ENCODE peak calls at places on chromosomes 5 and 9, in ten cellular contexts. One of them, this sample, is unnamed.

GRCh38 chr5:93572101-93572772 is 8.8 kb downstream of the NR2F1-AS1 start:
- DNase-seq in right lobe of liver: no peak
- DNase-seq in esophagus squamous epithelium: no peak
- DNase-seq in CD8-positive, alpha-beta T cell: no peak
- DNase-seq in upper lobe of left lung: no peak
- DNase-seq in CD8-positive, alpha-beta memory T cell: no peak
- DNase-seq in thyroid gland: no peak
- DNase-seq in A549: no peak
- DNase-seq in effector memory CD4-positive, alpha-beta T cell: no peak
- DNase-seq in fibroblast of lung: no peak
- DNase-seq in this sample: no peak

GRCh38 chr5:123752576-123752975 is 240.6 kb downstream of the CSNK1G3 start:
- DNase-seq in thyroid gland: peak; percentile 1
- DNase-seq in effector memory CD4-positive, alpha-beta T cell: no peak
- DNase-seq in CD8-positive, alpha-beta memory T cell: no peak
- DNase-seq in upper lobe of left lung: no peak
- DNase-seq in CD8-positive, alpha-beta T cell: no peak
- DNase-seq in right lobe of liver: no peak
- DNase-seq in fibroblast of lung: peak; percentile 92
- DNase-seq in esophagus squamous epithelium: no peak
- DNase-seq in A549: no peak
- DNase-seq in this sample: no peak

GRCh38 chr9:108663381-108663876 is 192.4 kb downstream of the ACTL7B start:
- DNase-seq in esophagus squamous epithelium: no peak
- DNase-seq in CD8-positive, alpha-beta T cell: no peak
- DNase-seq in CD8-positive, alpha-beta memory T cell: no peak
- DNase-seq in effector memory CD4-positive, alpha-beta T cell: no peak
- DNase-seq in thyroid gland: no peak
- DNase-seq in upper lobe of left lung: no peak
- DNase-seq in fibroblast of lung: peak; percentile 46
- DNase-seq in right lobe of liver: no peak
- DNase-seq in A549: no peak
- DNase-seq in this sample: no peak

GRCh38 chr9:7982907-7983306 is 183.3 kb upstream of the DMAC1 start:
- DNase-seq in fibroblast of lung: no peak
- DNase-seq in right lobe of liver: no peak
- DNase-seq in thyroid gland: no peak
- DNase-seq in esophagus squamous epithelium: no peak
- DNase-seq in CD8-positive, alpha-beta T cell: no peak
- DNase-seq in CD8-positive, alpha-beta memory T cell: no peak
- DNase-seq in effector memory CD4-positive, alpha-beta T cell: no peak
- DNase-seq in A549: no peak
- DNase-seq in upper lobe of left lung: no peak
- DNase-seq in this sample: no peak

GRCh38 chr5:132773114-132773513 is 3.9 kb downstream of the SEPTIN8 start:
- DNase-seq in CD8-positive, alpha-beta memory T cell: no peak
- DNase-seq in A549: no peak
- DNase-seq in CD8-positive, alpha-beta T cell: no peak
- DNase-seq in right lobe of liver: no peak
- DNase-seq in fibroblast of lung: no peak
- DNase-seq in thyroid gland: no peak
- DNase-seq in effector memory CD4-positive, alpha-beta T cell: no peak
- DNase-seq in upper lobe of left lung: no peak
- DNase-seq in esophagus squamous epithelium: no peak
- DNase-seq in this sample: no peak

GRCh38 chr5:54234304-54234938 is 76.0 kb downstream of the ARL15 start:
- DNase-seq in fibroblast of lung: peak; percentile 47
- DNase-seq in CD8-positive, alpha-beta T cell: no peak
- DNase-seq in effector memory CD4-positive, alpha-beta T cell: no peak
- DNase-seq in upper lobe of left lung: no peak
- DNase-seq in A549: peak; percentile 47
- DNase-seq in right lobe of liver: no peak
- DNase-seq in esophagus squamous epithelium: no peak
- DNase-seq in CD8-positive, alpha-beta memory T cell: no peak
- DNase-seq in thyroid gland: no peak
- DNase-seq in this sample: no peak

GRCh38 chr5:141729387-141730006 is 47.5 kb upstream of the ARAP3 start:
- DNase-seq in esophagus squamous epithelium: no peak
- DNase-seq in CD8-positive, alpha-beta T cell: no peak
- DNase-seq in CD8-positive, alpha-beta memory T cell: no peak
- DNase-seq in effector memory CD4-positive, alpha-beta T cell: no peak
- DNase-seq in upper lobe of left lung: no peak
- DNase-seq in fibroblast of lung: no peak
- DNase-seq in right lobe of liver: no peak
- DNase-seq in thyroid gland: no peak
- DNase-seq in A549: no peak
- DNase-seq in this sample: no peak

GRCh38 chr9:95379630-95380029 is 62.1 kb upstream of the FANCC start:
- DNase-seq in effector memory CD4-positive, alpha-beta T cell: no peak
- DNase-seq in CD8-positive, alpha-beta T cell: peak; percentile 15
- DNase-seq in CD8-positive, alpha-beta memory T cell: peak; percentile 24
- DNase-seq in thyroid gland: no peak
- DNase-seq in right lobe of liver: no peak
- DNase-seq in esophagus squamous epithelium: no peak
- DNase-seq in fibroblast of lung: no peak
- DNase-seq in upper lobe of left lung: no peak
- DNase-seq in A549: peak; percentile 16
- DNase-seq in this sample: no peak

GRCh38 chr5:169300468-169301385 is at the start of gene SLIT3:
- DNase-seq in CD8-positive, alpha-beta T cell: no peak
- DNase-seq in right lobe of liver: no peak
- DNase-seq in effector memory CD4-positive, alpha-beta T cell: no peak
- DNase-seq in esophagus squamous epithelium: no peak
- DNase-seq in A549: peak; percentile 89
- DNase-seq in upper lobe of left lung: no peak
- DNase-seq in CD8-positive, alpha-beta memory T cell: no peak
- DNase-seq in thyroid gland: peak; percentile 86
- DNase-seq in fibroblast of lung: peak; percentile 88
- DNase-seq in this sample: peak; percentile 69

GRCh38 chr5:176528761-176529115 is 8.5 kb downstream of the RNF44 start:
- DNase-seq in upper lobe of left lung: no peak
- DNase-seq in CD8-positive, alpha-beta memory T cell: no peak
- DNase-seq in effector memory CD4-positive, alpha-beta T cell: no peak
- DNase-seq in A549: no peak
- DNase-seq in thyroid gland: no peak
- DNase-seq in esophagus squamous epithelium: no peak
- DNase-seq in fibroblast of lung: no peak
- DNase-seq in right lobe of liver: no peak
- DNase-seq in CD8-positive, alpha-beta T cell: no peak
- DNase-seq in this sample: no peak

GRCh38 chr5:176530406-176530982 is 6.7 kb downstream of the RNF44 start:
- DNase-seq in esophagus squamous epithelium: no peak
- DNase-seq in thyroid gland: no peak
- DNase-seq in CD8-positive, alpha-beta memory T cell: peak; percentile 40
- DNase-seq in A549: no peak
- DNase-seq in right lobe of liver: no peak
- DNase-seq in upper lobe of left lung: no peak
- DNase-seq in fibroblast of lung: no peak
- DNase-seq in CD8-positive, alpha-beta T cell: no peak
- DNase-seq in effector memory CD4-positive, alpha-beta T cell: no peak
- DNase-seq in this sample: no peak

GRCh38 chr5:176529116-176529823 is 7.9 kb downstream of the RNF44 start:
- DNase-seq in esophagus squamous epithelium: no peak
- DNase-seq in upper lobe of left lung: no peak
- DNase-seq in effector memory CD4-positive, alpha-beta T cell: no peak
- DNase-seq in CD8-positive, alpha-beta T cell: no peak
- DNase-seq in A549: no peak
- DNase-seq in fibroblast of lung: no peak
- DNase-seq in right lobe of liver: no peak
- DNase-seq in thyroid gland: no peak
- DNase-seq in CD8-positive, alpha-beta memory T cell: no peak
- DNase-seq in this sample: no peak

GRCh38 chr5:176530983-176531901 is 6.0 kb downstream of the RNF44 start:
- DNase-seq in CD8-positive, alpha-beta memory T cell: no peak
- DNase-seq in effector memory CD4-positive, alpha-beta T cell: no peak
- DNase-seq in CD8-positive, alpha-beta T cell: no peak
- DNase-seq in right lobe of liver: no peak
- DNase-seq in A549: no peak
- DNase-seq in esophagus squamous epithelium: no peak
- DNase-seq in fibroblast of lung: peak; percentile 55
- DNase-seq in thyroid gland: peak; percentile 95
- DNase-seq in upper lobe of left lung: no peak
- DNase-seq in this sample: no peak

DNA sequence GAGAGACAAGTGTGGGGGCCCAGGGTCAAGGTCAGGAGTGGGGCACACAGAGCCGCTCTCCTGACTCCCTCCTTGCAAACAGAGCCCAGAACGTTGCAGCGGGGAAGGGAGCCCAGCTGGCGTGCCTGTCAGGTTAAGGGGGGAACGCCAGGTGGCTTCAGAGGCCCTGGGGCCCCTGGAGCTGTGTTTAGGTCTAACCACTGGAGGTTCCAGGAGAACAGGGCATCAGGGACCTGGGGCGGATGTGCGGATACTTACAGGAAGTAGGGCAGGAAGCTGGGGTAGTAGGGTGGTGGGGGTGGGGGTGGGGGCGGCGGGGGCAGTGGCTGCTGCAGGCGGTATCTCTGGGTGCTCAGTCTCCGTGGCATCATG is 7.4 kb downstream of the RNF44 start:
- DNase-seq in fibroblast of lung: no peak
- DNase-seq in esophagus squamous epithelium: no peak
- DNase-seq in CD8-positive, alpha-beta T cell: peak; percentile 72
- DNase-seq in CD8-positive, alpha-beta memory T cell: peak; percentile 83
- DNase-seq in upper lobe of left lung: peak; percentile 49
- DNase-seq in effector memory CD4-positive, alpha-beta T cell: peak; percentile 62
- DNase-seq in A549: no peak
- DNase-seq in right lobe of liver: no peak
- DNase-seq in thyroid gland: no peak
- DNase-seq in this sample: no peak
- H3K4me1 ChIP-seq in fibroblast of lung: peaks cover 8% of the 10 kb centered on the region
- H3K4me1 ChIP-seq in esophagus squamous epithelium: peaks cover 68% of the 10 kb centered on the region
- H3K4me1 ChIP-seq in CD8-positive, alpha-beta T cell: peaks cover 75% of the 10 kb centered on the region
- H3K4me1 ChIP-seq in CD8-positive, alpha-beta memory T cell: peaks cover 57% of the 10 kb centered on the region
- H3K4me1 ChIP-seq in upper lobe of left lung: peaks cover 53% of the 10 kb centered on the region
- H3K4me1 ChIP-seq in effector memory CD4-positive, alpha-beta T cell: peaks cover 57% of the 10 kb centered on the region
- H3K4me1 ChIP-seq in A549: peaks cover 32% of the 10 kb centered on the region
- H3K4me1 ChIP-seq in right lobe of liver: peaks cover 9% of the 10 kb centered on the region
- H3K4me1 ChIP-seq in thyroid gland: peaks cover 33% of the 10 kb centered on the region
- H3K4me1 ChIP-seq in this sample: peaks cover 37% of the 10 kb centered on the region

GRCh38 chr9:122227576-122227903 is 1.2 kb downstream of the LHX6 start:
- DNase-seq in effector memory CD4-positive, alpha-beta T cell: no peak
- DNase-seq in A549: no peak
- DNase-seq in CD8-positive, alpha-beta T cell: no peak
- DNase-seq in fibroblast of lung: no peak
- DNase-seq in CD8-positive, alpha-beta memory T cell: no peak
- DNase-seq in thyroid gland: no peak
- DNase-seq in right lobe of liver: no peak
- DNase-seq in esophagus squamous epithelium: no peak
- DNase-seq in upper lobe of left lung: no peak
- DNase-seq in this sample: no peak
- H3K4me3 ChIP-seq in effector memory CD4-positive, alpha-beta T cell: no peak overlapping the region
- H3K4me3 ChIP-seq in A549: peak overlapping the region; percentile 57
- H3K4me3 ChIP-seq in CD8-positive, alpha-beta T cell: no peak overlapping the region
- H3K4me3 ChIP-seq in fibroblast of lung: no peak overlapping the region
- H3K4me3 ChIP-seq in CD8-positive, alpha-beta memory T cell: no peak overlapping the region
- H3K4me3 ChIP-seq in thyroid gland: no peak overlapping the region
- H3K4me3 ChIP-seq in right lobe of liver: no peak overlapping the region
- H3K4me3 ChIP-seq in esophagus squamous epithelium: peak overlapping the region; percentile 49
- H3K4me3 ChIP-seq in upper lobe of left lung: no peak overlapping the region
- H3K4me3 ChIP-seq in this sample: peak overlapping the region; percentile 45

DNA sequence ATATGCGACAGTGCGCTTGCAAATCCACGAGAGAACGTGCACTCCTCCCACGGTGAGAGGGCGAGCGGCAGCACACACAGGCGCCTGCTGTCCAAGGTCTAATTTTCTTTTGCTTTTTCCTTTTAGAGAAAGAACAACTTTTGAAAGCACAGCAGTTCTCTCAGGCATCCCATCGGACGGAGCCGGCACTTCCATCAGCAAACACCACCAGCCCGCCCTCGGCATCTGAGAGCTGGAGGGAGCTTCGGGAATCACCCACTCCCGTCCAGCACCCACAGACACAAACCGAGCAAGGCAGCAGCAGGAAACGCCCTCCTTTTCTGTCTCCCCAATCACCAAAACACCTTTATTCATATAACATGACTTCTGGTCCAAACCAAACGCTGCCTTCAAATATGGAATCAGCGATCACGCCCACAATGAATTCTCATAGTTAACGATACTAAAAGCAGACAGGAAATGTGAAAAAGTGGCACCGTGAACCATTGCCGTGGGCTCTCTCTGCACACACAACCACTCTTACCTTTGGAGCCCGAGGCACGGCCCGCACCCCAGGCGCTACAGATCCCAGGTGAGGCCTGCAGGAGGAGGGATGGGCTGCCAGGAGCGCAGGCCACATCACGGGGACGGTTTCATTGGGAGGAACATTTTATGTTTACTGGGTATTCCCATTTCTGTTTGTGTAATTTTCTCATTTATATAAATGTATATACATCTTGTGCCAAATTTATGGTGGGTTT is 14.2 kb downstream of the LPCAT1 start:
- DNase-seq in thyroid gland: no peak
- DNase-seq in esophagus squamous epithelium: no peak
- DNase-seq in effector memory CD4-positive, alpha-beta T cell: no peak
- DNase-seq in right lobe of liver: peak; percentile 27
- DNase-seq in upper lobe of left lung: peak; percentile 19
- DNase-seq in CD8-positive, alpha-beta memory T cell: no peak
- DNase-seq in A549: no peak
- DNase-seq in CD8-positive, alpha-beta T cell: peak; percentile 0
- DNase-seq in fibroblast of lung: no peak
- DNase-seq in this sample: peak; percentile 56
- H3K4me1 ChIP-seq in thyroid gland: no peaks in the 10 kb centered on the region
- H3K4me1 ChIP-seq in esophagus squamous epithelium: peaks cover 10% of the 10 kb centered on the region
- H3K4me1 ChIP-seq in effector memory CD4-positive, alpha-beta T cell: no peaks in the 10 kb centered on the region
- H3K4me1 ChIP-seq in right lobe of liver: no peaks in the 10 kb centered on the region
- H3K4me1 ChIP-seq in upper lobe of left lung: peaks cover 34% of the 10 kb centered on the region
- H3K4me1 ChIP-seq in CD8-positive, alpha-beta memory T cell: peaks cover 16% of the 10 kb centered on the region
- H3K4me1 ChIP-seq in A549: peaks cover 28% of the 10 kb centered on the region
- H3K4me1 ChIP-seq in CD8-positive, alpha-beta T cell: peaks cover 9% of the 10 kb centered on the region
- H3K4me1 ChIP-seq in fibroblast of lung: peaks cover 10% of the 10 kb centered on the region
- H3K4me1 ChIP-seq in this sample: peaks cover 42% of the 10 kb centered on the region

GRCh38 chr5:32445831-32446614 is 1.5 kb upstream of the ZFR start:
- DNase-seq in fibroblast of lung: no peak
- DNase-seq in esophagus squamous epithelium: no peak
- DNase-seq in upper lobe of left lung: no peak
- DNase-seq in A549: no peak
- DNase-seq in right lobe of liver: no peak
- DNase-seq in effector memory CD4-positive, alpha-beta T cell: no peak
- DNase-seq in CD8-positive, alpha-beta T cell: no peak
- DNase-seq in CD8-positive, alpha-beta memory T cell: no peak
- DNase-seq in thyroid gland: no peak
- DNase-seq in this sample: no peak

GRCh38 chr5:32444946-32445758 is 612 bp upstream of the ZFR start:
- DNase-seq in CD8-positive, alpha-beta memory T cell: no peak
- DNase-seq in effector memory CD4-positive, alpha-beta T cell: no peak
- DNase-seq in right lobe of liver: no peak
- DNase-seq in esophagus squamous epithelium: no peak
- DNase-seq in fibroblast of lung: no peak
- DNase-seq in thyroid gland: no peak
- DNase-seq in CD8-positive, alpha-beta T cell: no peak
- DNase-seq in upper lobe of left lung: no peak
- DNase-seq in A549: no peak
- DNase-seq in this sample: no peak

GRCh38 chr5:32450952-32451351 is 6.4 kb upstream of the ZFR start:
- DNase-seq in fibroblast of lung: no peak
- DNase-seq in A549: peak; percentile 18
- DNase-seq in CD8-positive, alpha-beta T cell: no peak
- DNase-seq in effector memory CD4-positive, alpha-beta T cell: no peak
- DNase-seq in upper lobe of left lung: no peak
- DNase-seq in right lobe of liver: no peak
- DNase-seq in esophagus squamous epithelium: no peak
- DNase-seq in CD8-positive, alpha-beta memory T cell: no peak
- DNase-seq in thyroid gland: no peak
- DNase-seq in this sample: no peak

GRCh38 chr5:32446660-32447059 is 2.1 kb upstream of the ZFR start:
- DNase-seq in right lobe of liver: no peak
- DNase-seq in CD8-positive, alpha-beta T cell: no peak
- DNase-seq in fibroblast of lung: no peak
- DNase-seq in effector memory CD4-positive, alpha-beta T cell: no peak
- DNase-seq in CD8-positive, alpha-beta memory T cell: no peak
- DNase-seq in thyroid gland: no peak
- DNase-seq in esophagus squamous epithelium: no peak
- DNase-seq in A549: no peak
- DNase-seq in upper lobe of left lung: peak; percentile 30
- DNase-seq in this sample: no peak

GRCh38 chr5:32449216-32449721 is 4.7 kb upstream of the ZFR start:
- DNase-seq in thyroid gland: no peak
- DNase-seq in fibroblast of lung: no peak
- DNase-seq in esophagus squamous epithelium: no peak
- DNase-seq in effector memory CD4-positive, alpha-beta T cell: no peak
- DNase-seq in A549: no peak
- DNase-seq in right lobe of liver: no peak
- DNase-seq in upper lobe of left lung: no peak
- DNase-seq in CD8-positive, alpha-beta T cell: no peak
- DNase-seq in CD8-positive, alpha-beta memory T cell: no peak
- DNase-seq in this sample: no peak
- H3K4me3 ChIP-seq in thyroid gland: no peak overlapping the region
- H3K4me3 ChIP-seq in fibroblast of lung: no peak overlapping the region
- H3K4me3 ChIP-seq in esophagus squamous epithelium: no peak overlapping the region
- H3K4me3 ChIP-seq in effector memory CD4-positive, alpha-beta T cell: no peak overlapping the region
- H3K4me3 ChIP-seq in A549: no peak overlapping the region
- H3K4me3 ChIP-seq in right lobe of liver: no peak overlapping the region
- H3K4me3 ChIP-seq in upper lobe of left lung: no peak overlapping the region
- H3K4me3 ChIP-seq in CD8-positive, alpha-beta T cell: no peak overlapping the region
- H3K4me3 ChIP-seq in CD8-positive, alpha-beta memory T cell: no peak overlapping the region
- H3K4me3 ChIP-seq in this sample: no peak overlapping the region

This sample was measured in upper lobe of right lung.